ENCODE peak calls at places on chromosomes 5 and 9, in four cellular contexts. One of them, this sample, is unnamed.

GRCh38 chr9:34524349-34524748 is 1.6 kb upstream of the ENHO start:
- DNase-seq in fibroblast of lung: no peak
- DNase-seq in H9: no peak
- DNase-seq in GM13977: no peak
- DNase-seq in this sample: no peak

GRCh38 chr5:10689391-10690081 is 71.5 kb downstream of the DAP start:
- DNase-seq in GM13977: peak
- DNase-seq in H9: peak
- DNase-seq in fibroblast of lung: no peak
- DNase-seq in this sample: peak

GRCh38 chr5:178232920-178233429 is 373 bp upstream of the PHYKPL start:
- DNase-seq in fibroblast of lung: no peak
- DNase-seq in H9: no peak
- DNase-seq in GM13977: no peak
- DNase-seq in this sample: no peak

GRCh38 chr5:38598994-38599611 is 42.7 kb upstream of the LIFR start:
- DNase-seq in GM13977: no peak
- DNase-seq in fibroblast of lung: peak
- DNase-seq in H9: no peak
- DNase-seq in this sample: peak

GRCh38 chr5:69493235-69493925 is 790 bp downstream of the OCLN start:
- DNase-seq in fibroblast of lung: peak
- DNase-seq in GM13977: peak
- DNase-seq in H9: peak
- DNase-seq in this sample: peak

GRCh38 chr9:122228906-122229837 is at the start of gene LHX6:
- DNase-seq in GM13977: no peak
- DNase-seq in H9: no peak
- DNase-seq in fibroblast of lung: peak
- DNase-seq in this sample: peak

GRCh38 chr9:75121914-75122558 is 33.7 kb downstream of the OSTF1 start:
- DNase-seq in fibroblast of lung: no peak
- DNase-seq in H9: peak
- DNase-seq in GM13977: no peak
- DNase-seq in this sample: no peak

GRCh38 chr5:149433524-149434131 is 54.5 kb upstream of the IL17B start:
- DNase-seq in GM13977: no peak
- DNase-seq in H9: no peak
- DNase-seq in fibroblast of lung: no peak
- DNase-seq in this sample: peak

GRCh38 chr9:137295313-137296213 is 6.5 kb downstream of the NRARP start:
- DNase-seq in fibroblast of lung: no peak
- DNase-seq in H9: peak
- DNase-seq in GM13977: peak
- DNase-seq in this sample: peak

GRCh38 chr9:130371196-130371966 is 73.4 kb upstream of the ASS1 start:
- DNase-seq in GM13977: no peak
- DNase-seq in fibroblast of lung: no peak
- DNase-seq in H9: no peak
- DNase-seq in this sample: peak

GRCh38 chr5:167549763-167550162 is 741.7 kb upstream of the WWC1 start:
- DNase-seq in fibroblast of lung: no peak
- DNase-seq in H9: no peak
- DNase-seq in GM13977: no peak
- DNase-seq in this sample: no peak

GRCh38 chr5:544675-545330 is 20.6 kb upstream of the SLC9A3 start:
- DNase-seq in H9: no peak
- DNase-seq in fibroblast of lung: no peak
- DNase-seq in GM13977: no peak
- DNase-seq in this sample: no peak

GRCh38 chr9:136174779-136175744 is 29.9 kb downstream of the LHX3 start:
- DNase-seq in fibroblast of lung: no peak
- DNase-seq in H9: no peak
- DNase-seq in GM13977: peak
- DNase-seq in this sample: no peak

GRCh38 chr5:142466195-142466951 is 141.6 kb upstream of the SPRY4 start:
- DNase-seq in fibroblast of lung: peak
- DNase-seq in H9: no peak
- DNase-seq in GM13977: no peak
- DNase-seq in this sample: peak

GRCh38 chr5:174355208-174355612 is 309.7 kb downstream of the NSG2 start:
- DNase-seq in fibroblast of lung: peak
- DNase-seq in GM13977: no peak
- DNase-seq in H9: no peak
- DNase-seq in this sample: peak

GRCh38 chr9:77764894-77765780 is 117.0 kb upstream of the GNA14 start:
- DNase-seq in GM13977: no peak
- DNase-seq in H9: no peak
- DNase-seq in fibroblast of lung: peak
- DNase-seq in this sample: peak

GRCh38 chr5:56169281-56169680 is 63.8 kb downstream of the ANKRD55 start:
- DNase-seq in GM13977: no peak
- DNase-seq in fibroblast of lung: no peak
- DNase-seq in H9: no peak
- DNase-seq in this sample: peak

GRCh38 chr9:132946624-132947295 is 2.3 kb upstream of the TSC1 start:
- DNase-seq in H9: peak
- DNase-seq in GM13977: no peak
- DNase-seq in fibroblast of lung: peak
- DNase-seq in this sample: peak

GRCh38 chr5:673837-674629 is 19.1 kb downstream of the TPPP start:
- DNase-seq in H9: peak
- DNase-seq in fibroblast of lung: no peak
- DNase-seq in GM13977: no peak
- DNase-seq in this sample: no peak

GRCh38 chr9:123478967-123479602 is 123.1 kb downstream of the CRB2 start:
- DNase-seq in fibroblast of lung: no peak
- DNase-seq in H9: no peak
- DNase-seq in GM13977: no peak
- DNase-seq in this sample: no peak

GRCh38 chr5:121189569-121190305 is 661.9 kb upstream of the FTMT start:
- DNase-seq in H9: no peak
- DNase-seq in fibroblast of lung: peak
- DNase-seq in GM13977: no peak
- DNase-seq in this sample: peak

GRCh38 chr5:140672455-140673186 is 755 bp downstream of the DND1 start:
- DNase-seq in H9: peak
- DNase-seq in fibroblast of lung: no peak
- DNase-seq in GM13977: no peak
- DNase-seq in this sample: peak

GRCh38 chr9:89562186-89562814 is 42.5 kb upstream of the GADD45G start:
- DNase-seq in H9: no peak
- DNase-seq in GM13977: no peak
- DNase-seq in fibroblast of lung: no peak
- DNase-seq in this sample: no peak

GRCh38 chr9:90458485-90458884 is 184.1 kb downstream of the DIRAS2 start:
- DNase-seq in fibroblast of lung: no peak
- DNase-seq in GM13977: no peak
- DNase-seq in H9: peak
- DNase-seq in this sample: peak